ENCODE peak calls at places on chromosomes 5 and 9, in five cellular contexts. One of them, this sample, is unnamed.
A peak's percentile ranks its signal among the peaks of the same experiment; 100 is the strongest.

GRCh38 chr9:29796291-29796952 is 2223.1 kb upstream of the C9orf72 start:
- DNase-seq in tibial nerve: no peak
- DNase-seq in A549: no peak
- DNase-seq in GM12878: peak; percentile 19
- DNase-seq in stomach: no peak
- DNase-seq in this sample: no peak

GRCh38 chr5:144297083-144297482 is 126.4 kb downstream of the KCTD16 start:
- DNase-seq in tibial nerve: no peak
- DNase-seq in A549: no peak
- DNase-seq in GM12878: no peak
- DNase-seq in stomach: no peak
- DNase-seq in this sample: no peak

GRCh38 chr5:9192286-9192685 is 353.6 kb downstream of the SEMA5A start:
- DNase-seq in tibial nerve: no peak
- DNase-seq in A549: no peak
- DNase-seq in GM12878: no peak
- DNase-seq in stomach: no peak
- DNase-seq in this sample: no peak

GRCh38 chr5:40221796-40222195 is 457.9 kb upstream of the PTGER4 start:
- DNase-seq in tibial nerve: no peak
- DNase-seq in A549: no peak
- DNase-seq in GM12878: no peak
- DNase-seq in stomach: no peak
- DNase-seq in this sample: no peak

GRCh38 chr9:75885652-75886051 is 4.8 kb upstream of the PCSK5 start:
- DNase-seq in tibial nerve: no peak
- DNase-seq in A549: no peak
- DNase-seq in GM12878: no peak
- DNase-seq in stomach: no peak
- DNase-seq in this sample: no peak

GRCh38 chr5:169934990-169935389 is 45.3 kb downstream of the INSYN2B start:
- DNase-seq in tibial nerve: no peak
- DNase-seq in A549: no peak
- DNase-seq in GM12878: no peak
- DNase-seq in stomach: no peak
- DNase-seq in this sample: no peak

GRCh38 chr9:89939893-89940292 is 335.1 kb downstream of the GADD45G start:
- DNase-seq in tibial nerve: no peak
- DNase-seq in A549: no peak
- DNase-seq in GM12878: no peak
- DNase-seq in stomach: no peak
- DNase-seq in this sample: no peak

GRCh38 chr9:112790231-112790774 is 39.7 kb downstream of the SNX30 start:
- DNase-seq in tibial nerve: no peak
- DNase-seq in A549: no peak
- DNase-seq in GM12878: no peak
- DNase-seq in stomach: no peak
- DNase-seq in this sample: no peak

GRCh38 chr9:82722556-82722955 is 340.4 kb downstream of the RASEF start:
- DNase-seq in tibial nerve: no peak
- DNase-seq in A549: no peak
- DNase-seq in GM12878: no peak
- DNase-seq in stomach: no peak
- DNase-seq in this sample: no peak

GRCh38 chr5:159773062-159773924 is 143.0 kb upstream of the ADRA1B start:
- DNase-seq in tibial nerve: peak; percentile 53
- DNase-seq in A549: peak; percentile 67
- DNase-seq in GM12878: no peak
- DNase-seq in stomach: peak; percentile 77
- DNase-seq in this sample: no peak
- TF ChIP-seq POLR2A in tibial nerve: no peak
- TF ChIP-seq POLR2A in A549: peak; percentile 19
- TF ChIP-seq POLR2A in GM12878: no peak
- TF ChIP-seq POLR2A in stomach: no peak
- TF ChIP-seq POLR2A in this sample: no peak

GRCh38 chr5:74943905-74944304 is 77.7 kb upstream of the FAM169A start:
- DNase-seq in tibial nerve: no peak
- DNase-seq in A549: no peak
- DNase-seq in GM12878: no peak
- DNase-seq in stomach: no peak
- DNase-seq in this sample: no peak
- TF ChIP-seq CTCF in tibial nerve: no peak
- TF ChIP-seq CTCF in A549: no peak
- TF ChIP-seq CTCF in GM12878: peak; percentile 10
- TF ChIP-seq CTCF in stomach: no peak
- TF ChIP-seq CTCF in this sample: no peak

DNA sequence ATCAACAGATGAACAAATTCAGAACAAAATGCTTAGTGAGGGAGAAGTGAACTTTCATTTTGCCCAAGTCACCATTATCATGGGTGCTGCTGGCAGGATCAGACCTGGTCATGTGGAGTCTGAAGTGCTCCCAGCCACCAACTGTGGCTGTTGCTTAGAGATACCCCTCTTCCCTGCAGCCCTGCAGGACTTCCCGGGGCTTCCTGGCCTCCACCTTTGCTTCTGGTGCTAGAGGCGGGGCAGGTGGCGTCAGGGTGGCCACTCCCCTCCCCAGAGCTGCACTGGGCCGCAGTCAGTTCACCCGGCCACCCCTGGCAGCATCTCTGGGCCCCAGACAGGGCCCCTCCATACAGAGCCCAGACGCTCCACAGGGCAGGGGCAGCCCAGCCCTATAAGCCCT is 30.0 kb upstream of the SLC12A7 start:
- DNase-seq in tibial nerve: no peak
- DNase-seq in A549: no peak
- DNase-seq in GM12878: no peak
- DNase-seq in stomach: no peak
- DNase-seq in this sample: no peak
- TF ChIP-seq POLR2A in tibial nerve: no peak
- TF ChIP-seq POLR2A in A549: no peak
- TF ChIP-seq POLR2A in GM12878: no peak
- TF ChIP-seq POLR2A in stomach: no peak
- TF ChIP-seq POLR2A in this sample: no peak

GRCh38 chr9:122567901-122568300 is 15.0 kb downstream of the OR1N2 start:
- DNase-seq in tibial nerve: no peak
- DNase-seq in A549: no peak
- DNase-seq in GM12878: no peak
- DNase-seq in stomach: no peak
- DNase-seq in this sample: no peak
- TF ChIP-seq CTCF in tibial nerve: no peak
- TF ChIP-seq CTCF in A549: no peak
- TF ChIP-seq CTCF in GM12878: no peak
- TF ChIP-seq CTCF in stomach: no peak
- TF ChIP-seq CTCF in this sample: no peak

GRCh38 chr5:77083088-77083487 is 4.0 kb downstream of the ZBED3 start:
- DNase-seq in tibial nerve: no peak
- DNase-seq in A549: no peak
- DNase-seq in GM12878: no peak
- DNase-seq in stomach: no peak
- DNase-seq in this sample: no peak

GRCh38 chr5:77080905-77081304 is 6.2 kb downstream of the ZBED3 start:
- DNase-seq in tibial nerve: no peak
- DNase-seq in A549: no peak
- DNase-seq in GM12878: no peak
- DNase-seq in stomach: no peak
- DNase-seq in this sample: no peak

GRCh38 chr5:77087484-77088291 is 603 bp upstream of the ZBED3 start:
- DNase-seq in tibial nerve: no peak
- DNase-seq in A549: no peak
- DNase-seq in GM12878: no peak
- DNase-seq in stomach: peak; percentile 66
- DNase-seq in this sample: no peak

GRCh38 chr5:77082280-77082679 is 4.8 kb downstream of the ZBED3 start:
- DNase-seq in tibial nerve: no peak
- DNase-seq in A549: no peak
- DNase-seq in GM12878: no peak
- DNase-seq in stomach: no peak
- DNase-seq in this sample: no peak

GRCh38 chr5:77086611-77087483 is at the start of gene ZBED3:
- DNase-seq in tibial nerve: no peak
- DNase-seq in A549: peak; percentile 79
- DNase-seq in GM12878: peak; percentile 30
- DNase-seq in stomach: peak; percentile 72
- DNase-seq in this sample: no peak
- TF ChIP-seq POLR2A in tibial nerve: peak; percentile 37
- TF ChIP-seq POLR2A in A549: no peak
- TF ChIP-seq POLR2A in GM12878: peak; percentile 15
- TF ChIP-seq POLR2A in stomach: no peak
- TF ChIP-seq POLR2A in this sample: no peak

GRCh38 chr9:4327504-4328191 is 27.8 kb upstream of the GLIS3 start:
- DNase-seq in tibial nerve: no peak
- DNase-seq in A549: no peak
- DNase-seq in GM12878: no peak
- DNase-seq in stomach: no peak
- DNase-seq in this sample: no peak
- TF ChIP-seq CTCF in tibial nerve: no peak
- TF ChIP-seq CTCF in A549: no peak
- TF ChIP-seq CTCF in GM12878: peak; percentile 15
- TF ChIP-seq CTCF in stomach: no peak
- TF ChIP-seq CTCF in this sample: no peak

This sample was measured in esophagus muscularis mucosa.